ENCODE peak calls at places on chromosomes 2 and 18, in seven cellular contexts. D, Z, M, R, P, G and I are unnamed samples.

GRCh38 chr2:102436284-102436683 is 13.3 kb downstream of the IL18RAP start:
- DNase-seq in G (no peak), Z (no peak), M (peak), P (no peak), D (no peak), R (no peak), I (no peak)

GRCh38 chr2:44528595-44528994 is 166.8 kb downstream of the CAMKMT start:
- DNase-seq in R (no peak), M (no peak), Z (no peak), G (no peak), P (no peak), D (no peak), I (no peak)

GRCh38 chr18:2881490-2882195 is 34.8 kb downstream of the EMILIN2 start:
- DNase-seq in P (no peak), D (no peak), Z (no peak), G (no peak), R (no peak), M (no peak), I (no peak)

GRCh38 chr18:61891271-61891670 is 1.5 kb downstream of the RNF152 start:
- DNase-seq in R (no peak), D (no peak), P (no peak), M (no peak), G (no peak), Z (no peak), I (no peak)

GRCh38 chr2:75340560-75340959 is 141.2 kb upstream of the TACR1 start:
- DNase-seq in G (no peak), R (no peak), D (no peak), Z (no peak), P (no peak), M (no peak), I (no peak)

GRCh38 chr2:238495422-238495821 is 68.7 kb downstream of the ASB1 start:
- DNase-seq in G (no peak), R (no peak), D (no peak), P (no peak), Z (no peak), M (no peak), I (no peak)

GRCh38 chr2:120766758-120767351 is 31.2 kb downstream of the GLI2 start:
- DNase-seq in M (no peak), G (no peak), Z (no peak), D (no peak), R (no peak), P (no peak), I (no peak)

GRCh38 chr18:79361766-79362522 is 33.8 kb upstream of the NFATC1 start:
- DNase-seq in M (no peak), G (no peak), Z (no peak), P (no peak), R (no peak), D (no peak), I (no peak)

GRCh38 chr2:226256709-226257401 is 542.8 kb downstream of the IRS1 start:
- DNase-seq in Z (no peak), P (no peak), D (no peak), M (no peak), R (no peak), G (no peak), I (no peak)

GRCh38 chr2:205633994-205634393 is 48.3 kb upstream of the NRP2 start:
- DNase-seq in P (no peak), R (no peak), D (no peak), M (no peak), Z (no peak), G (no peak), I (no peak)

GRCh38 chr2:11750917-11751316 is 4.5 kb downstream of the LPIN1 start:
- DNase-seq in G (no peak), Z (peak), M (no peak), P (no peak), D (no peak), R (no peak), I (no peak)

GRCh38 chr2:168316073-168316440 is 68.7 kb upstream of the STK39 start:
- DNase-seq in G (no peak), M (no peak), D (no peak), R (no peak), P (no peak), Z (no peak), I (no peak)

GRCh38 chr2:3335001-3335400 is 42.6 kb downstream of the EIPR1 start:
- DNase-seq in D (no peak), G (no peak), R (no peak), M (no peak), Z (no peak), P (no peak), I (no peak)

GRCh38 chr2:56729212-56729611 is 545.4 kb downstream of the CCDC85A start:
- DNase-seq in G (no peak), P (no peak), M (no peak), D (no peak), Z (no peak), R (no peak), I (no peak)

GRCh38 chr2:219433666-219434467 is 776 bp upstream of the SPEG start:
- DNase-seq in R (no peak), P (no peak), G (no peak), M (peak), Z (peak), D (peak), I (no peak)

GRCh38 chr2:23320058-23320457 is 64.9 kb upstream of the KLHL29 start:
- DNase-seq in P (no peak), M (no peak), Z (no peak), R (no peak), D (peak), G (no peak), I (no peak)

GRCh38 chr2:20558391-20559150 is 92.3 kb downstream of the HS1BP3 start:
- DNase-seq in R (no peak), P (no peak), Z (no peak), M (no peak), G (no peak), D (no peak), I (no peak)

GRCh38 chr2:144330951-144331651 is 188.8 kb downstream of the ZEB2 start:
- DNase-seq in Z (no peak), R (peak), D (no peak), G (no peak), P (no peak), M (no peak), I (no peak)

GRCh38 chr2:158600155-158600802 is 143.5 kb downstream of the PKP4 start:
- DNase-seq in R (peak), P (no peak), M (no peak), Z (peak), G (peak), D (no peak), I (peak)